ENCODE peak calls at places on chromosomes 6 and 20, in eight cellular contexts. One of them, this sample, is unnamed.

GRCh38 chr6:44898296-44898930 is 429.7 kb upstream of the RUNX2 start:
- DNase-seq in activated CD8-positive, alpha-beta memory T cell treated with anti-CD3 and anti-CD28 coated beads for 4 hours: no peak
- DNase-seq in progenitor cell of endocrine pancreas: no peak
- DNase-seq in SW 1271: no peak
- DNase-seq in stomach: no peak
- DNase-seq in WTC11: no peak
- DNase-seq in stimulated activated naive CD4-positive, alpha-beta T cell: no peak
- DNase-seq in activated T-cell treated with anti-CD3 and anti-CD28 coated beads for 1 hour: no peak
- DNase-seq in this sample: no peak

GRCh38 chr6:107704377-107705013 is 119.6 kb downstream of the SCML4 start:
- DNase-seq in activated CD8-positive, alpha-beta memory T cell treated with anti-CD3 and anti-CD28 coated beads for 4 hours: no peak
- DNase-seq in progenitor cell of endocrine pancreas: no peak
- DNase-seq in SW 1271: no peak
- DNase-seq in stomach: no peak
- DNase-seq in WTC11: no peak
- DNase-seq in stimulated activated naive CD4-positive, alpha-beta T cell: peak
- DNase-seq in activated T-cell treated with anti-CD3 and anti-CD28 coated beads for 1 hour: no peak
- DNase-seq in this sample: peak

GRCh38 chr6:136873733-136874132 is 48.4 kb upstream of the SLC35D3 start:
- DNase-seq in activated CD8-positive, alpha-beta memory T cell treated with anti-CD3 and anti-CD28 coated beads for 4 hours: no peak
- DNase-seq in progenitor cell of endocrine pancreas: no peak
- DNase-seq in SW 1271: no peak
- DNase-seq in stomach: no peak
- DNase-seq in WTC11: no peak
- DNase-seq in stimulated activated naive CD4-positive, alpha-beta T cell: no peak
- DNase-seq in activated T-cell treated with anti-CD3 and anti-CD28 coated beads for 1 hour: no peak
- DNase-seq in this sample: peak

GRCh38 chr6:35558571-35558970 is 45.9 kb upstream of the TULP1 start:
- DNase-seq in activated CD8-positive, alpha-beta memory T cell treated with anti-CD3 and anti-CD28 coated beads for 4 hours: no peak
- DNase-seq in progenitor cell of endocrine pancreas: no peak
- DNase-seq in SW 1271: no peak
- DNase-seq in stomach: no peak
- DNase-seq in WTC11: no peak
- DNase-seq in stimulated activated naive CD4-positive, alpha-beta T cell: no peak
- DNase-seq in activated T-cell treated with anti-CD3 and anti-CD28 coated beads for 1 hour: no peak
- DNase-seq in this sample: no peak

GRCh38 chr6:117267766-117268534 is 2.6 kb downstream of the VGLL2 start:
- DNase-seq in activated CD8-positive, alpha-beta memory T cell treated with anti-CD3 and anti-CD28 coated beads for 4 hours: no peak
- DNase-seq in progenitor cell of endocrine pancreas: no peak
- DNase-seq in SW 1271: no peak
- DNase-seq in stomach: no peak
- DNase-seq in WTC11: peak
- DNase-seq in stimulated activated naive CD4-positive, alpha-beta T cell: no peak
- DNase-seq in activated T-cell treated with anti-CD3 and anti-CD28 coated beads for 1 hour: no peak
- DNase-seq in this sample: no peak

GRCh38 chr6:16471222-16471784 is 232.9 kb downstream of the GMPR start:
- DNase-seq in activated CD8-positive, alpha-beta memory T cell treated with anti-CD3 and anti-CD28 coated beads for 4 hours: no peak
- DNase-seq in progenitor cell of endocrine pancreas: no peak
- DNase-seq in SW 1271: no peak
- DNase-seq in stomach: no peak
- DNase-seq in WTC11: no peak
- DNase-seq in stimulated activated naive CD4-positive, alpha-beta T cell: no peak
- DNase-seq in activated T-cell treated with anti-CD3 and anti-CD28 coated beads for 1 hour: no peak
- DNase-seq in this sample: no peak

GRCh38 chr20:6007529-6008103 is 46.2 kb downstream of the LRRN4 start:
- DNase-seq in activated CD8-positive, alpha-beta memory T cell treated with anti-CD3 and anti-CD28 coated beads for 4 hours: no peak
- DNase-seq in progenitor cell of endocrine pancreas: no peak
- DNase-seq in SW 1271: no peak
- DNase-seq in stomach: no peak
- DNase-seq in WTC11: no peak
- DNase-seq in stimulated activated naive CD4-positive, alpha-beta T cell: no peak
- DNase-seq in activated T-cell treated with anti-CD3 and anti-CD28 coated beads for 1 hour: no peak
- DNase-seq in this sample: no peak

GRCh38 chr6:142942805-142943227 is 2.2 kb downstream of the HIVEP2 start:
- DNase-seq in activated CD8-positive, alpha-beta memory T cell treated with anti-CD3 and anti-CD28 coated beads for 4 hours: no peak
- DNase-seq in progenitor cell of endocrine pancreas: no peak
- DNase-seq in SW 1271: no peak
- DNase-seq in stomach: no peak
- DNase-seq in WTC11: no peak
- DNase-seq in stimulated activated naive CD4-positive, alpha-beta T cell: peak
- DNase-seq in activated T-cell treated with anti-CD3 and anti-CD28 coated beads for 1 hour: no peak
- DNase-seq in this sample: no peak

GRCh38 chr20:32476684-32477593 is 108.2 kb downstream of the NOL4L start:
- DNase-seq in activated CD8-positive, alpha-beta memory T cell treated with anti-CD3 and anti-CD28 coated beads for 4 hours: no peak
- DNase-seq in progenitor cell of endocrine pancreas: peak
- DNase-seq in SW 1271: no peak
- DNase-seq in stomach: no peak
- DNase-seq in WTC11: no peak
- DNase-seq in stimulated activated naive CD4-positive, alpha-beta T cell: no peak
- DNase-seq in activated T-cell treated with anti-CD3 and anti-CD28 coated beads for 1 hour: no peak
- DNase-seq in this sample: no peak

GRCh38 chr6:170446841-170447560 is 106.1 kb downstream of the PSMB1 start:
- DNase-seq in activated CD8-positive, alpha-beta memory T cell treated with anti-CD3 and anti-CD28 coated beads for 4 hours: no peak
- DNase-seq in progenitor cell of endocrine pancreas: no peak
- DNase-seq in SW 1271: no peak
- DNase-seq in stomach: no peak
- DNase-seq in WTC11: no peak
- DNase-seq in stimulated activated naive CD4-positive, alpha-beta T cell: no peak
- DNase-seq in activated T-cell treated with anti-CD3 and anti-CD28 coated beads for 1 hour: no peak
- DNase-seq in this sample: no peak

GRCh38 chr20:20802328-20802727 is 89.9 kb upstream of the RALGAPA2 start:
- DNase-seq in activated CD8-positive, alpha-beta memory T cell treated with anti-CD3 and anti-CD28 coated beads for 4 hours: no peak
- DNase-seq in progenitor cell of endocrine pancreas: no peak
- DNase-seq in SW 1271: no peak
- DNase-seq in stomach: no peak
- DNase-seq in WTC11: no peak
- DNase-seq in stimulated activated naive CD4-positive, alpha-beta T cell: no peak
- DNase-seq in activated T-cell treated with anti-CD3 and anti-CD28 coated beads for 1 hour: no peak
- DNase-seq in this sample: no peak

GRCh38 chr6:29992792-29993191 is 50.5 kb downstream of the HLA-A start:
- DNase-seq in activated CD8-positive, alpha-beta memory T cell treated with anti-CD3 and anti-CD28 coated beads for 4 hours: no peak
- DNase-seq in progenitor cell of endocrine pancreas: no peak
- DNase-seq in SW 1271: peak
- DNase-seq in stomach: no peak
- DNase-seq in WTC11: no peak
- DNase-seq in stimulated activated naive CD4-positive, alpha-beta T cell: no peak
- DNase-seq in activated T-cell treated with anti-CD3 and anti-CD28 coated beads for 1 hour: no peak
- DNase-seq in this sample: peak

GRCh38 chr20:10419550-10420133 is 14.4 kb downstream of the MKKS start:
- DNase-seq in activated CD8-positive, alpha-beta memory T cell treated with anti-CD3 and anti-CD28 coated beads for 4 hours: no peak
- DNase-seq in progenitor cell of endocrine pancreas: no peak
- DNase-seq in SW 1271: peak
- DNase-seq in stomach: no peak
- DNase-seq in WTC11: no peak
- DNase-seq in stimulated activated naive CD4-positive, alpha-beta T cell: no peak
- DNase-seq in activated T-cell treated with anti-CD3 and anti-CD28 coated beads for 1 hour: no peak
- DNase-seq in this sample: peak

GRCh38 chr20:19211661-19212523 is 550 bp upstream of the SLC24A3 start:
- DNase-seq in activated CD8-positive, alpha-beta memory T cell treated with anti-CD3 and anti-CD28 coated beads for 4 hours: no peak
- DNase-seq in progenitor cell of endocrine pancreas: peak
- DNase-seq in SW 1271: no peak
- DNase-seq in stomach: peak
- DNase-seq in WTC11: peak
- DNase-seq in stimulated activated naive CD4-positive, alpha-beta T cell: no peak
- DNase-seq in activated T-cell treated with anti-CD3 and anti-CD28 coated beads for 1 hour: no peak
- DNase-seq in this sample: no peak

GRCh38 chr6:26240981-26241770 is 123.8 kb upstream of the BTN3A2 start:
- DNase-seq in activated CD8-positive, alpha-beta memory T cell treated with anti-CD3 and anti-CD28 coated beads for 4 hours: peak
- DNase-seq in progenitor cell of endocrine pancreas: no peak
- DNase-seq in SW 1271: no peak
- DNase-seq in stomach: no peak
- DNase-seq in WTC11: no peak
- DNase-seq in stimulated activated naive CD4-positive, alpha-beta T cell: no peak
- DNase-seq in activated T-cell treated with anti-CD3 and anti-CD28 coated beads for 1 hour: peak
- DNase-seq in this sample: no peak

GRCh38 chr20:37774143-37774542 is 80.3 kb downstream of the CTNNBL1 start:
- DNase-seq in activated CD8-positive, alpha-beta memory T cell treated with anti-CD3 and anti-CD28 coated beads for 4 hours: no peak
- DNase-seq in progenitor cell of endocrine pancreas: no peak
- DNase-seq in SW 1271: no peak
- DNase-seq in stomach: no peak
- DNase-seq in WTC11: no peak
- DNase-seq in stimulated activated naive CD4-positive, alpha-beta T cell: no peak
- DNase-seq in activated T-cell treated with anti-CD3 and anti-CD28 coated beads for 1 hour: no peak
- DNase-seq in this sample: no peak

GRCh38 chr6:26536571-26537159 is 1.5 kb upstream of the HMGN4 start:
- DNase-seq in activated CD8-positive, alpha-beta memory T cell treated with anti-CD3 and anti-CD28 coated beads for 4 hours: no peak
- DNase-seq in progenitor cell of endocrine pancreas: no peak
- DNase-seq in SW 1271: no peak
- DNase-seq in stomach: no peak
- DNase-seq in WTC11: no peak
- DNase-seq in stimulated activated naive CD4-positive, alpha-beta T cell: peak
- DNase-seq in activated T-cell treated with anti-CD3 and anti-CD28 coated beads for 1 hour: no peak
- DNase-seq in this sample: no peak

GRCh38 chr6:106849130-106849529 is 125.4 kb downstream of the CD24 start:
- DNase-seq in activated CD8-positive, alpha-beta memory T cell treated with anti-CD3 and anti-CD28 coated beads for 4 hours: no peak
- DNase-seq in progenitor cell of endocrine pancreas: no peak
- DNase-seq in SW 1271: no peak
- DNase-seq in stomach: no peak
- DNase-seq in WTC11: no peak
- DNase-seq in stimulated activated naive CD4-positive, alpha-beta T cell: no peak
- DNase-seq in activated T-cell treated with anti-CD3 and anti-CD28 coated beads for 1 hour: no peak
- DNase-seq in this sample: no peak

GRCh38 chr6:131292145-131292938 is 157.1 kb downstream of the AKAP7 start:
- DNase-seq in activated CD8-positive, alpha-beta memory T cell treated with anti-CD3 and anti-CD28 coated beads for 4 hours: no peak
- DNase-seq in progenitor cell of endocrine pancreas: no peak
- DNase-seq in SW 1271: no peak
- DNase-seq in stomach: no peak
- DNase-seq in WTC11: no peak
- DNase-seq in stimulated activated naive CD4-positive, alpha-beta T cell: peak
- DNase-seq in activated T-cell treated with anti-CD3 and anti-CD28 coated beads for 1 hour: no peak
- DNase-seq in this sample: no peak

GRCh38 chr6:47062346-47062745 is 20.2 kb upstream of the ADGRF1 start:
- DNase-seq in activated CD8-positive, alpha-beta memory T cell treated with anti-CD3 and anti-CD28 coated beads for 4 hours: no peak
- DNase-seq in progenitor cell of endocrine pancreas: no peak
- DNase-seq in SW 1271: no peak
- DNase-seq in stomach: no peak
- DNase-seq in WTC11: no peak
- DNase-seq in stimulated activated naive CD4-positive, alpha-beta T cell: no peak
- DNase-seq in activated T-cell treated with anti-CD3 and anti-CD28 coated beads for 1 hour: no peak
- DNase-seq in this sample: no peak

GRCh38 chr6:55825402-55826051 is 49.9 kb downstream of the BMP5 start:
- DNase-seq in activated CD8-positive, alpha-beta memory T cell treated with anti-CD3 and anti-CD28 coated beads for 4 hours: no peak
- DNase-seq in progenitor cell of endocrine pancreas: no peak
- DNase-seq in SW 1271: no peak
- DNase-seq in stomach: no peak
- DNase-seq in WTC11: no peak
- DNase-seq in stimulated activated naive CD4-positive, alpha-beta T cell: no peak
- DNase-seq in activated T-cell treated with anti-CD3 and anti-CD28 coated beads for 1 hour: no peak
- DNase-seq in this sample: no peak

GRCh38 chr6:136317023-136317649 is 27.5 kb upstream of the BCLAF1 start:
- DNase-seq in activated CD8-positive, alpha-beta memory T cell treated with anti-CD3 and anti-CD28 coated beads for 4 hours: peak
- DNase-seq in progenitor cell of endocrine pancreas: peak
- DNase-seq in SW 1271: peak
- DNase-seq in stomach: peak
- DNase-seq in WTC11: peak
- DNase-seq in stimulated activated naive CD4-positive, alpha-beta T cell: peak
- DNase-seq in activated T-cell treated with anti-CD3 and anti-CD28 coated beads for 1 hour: peak
- DNase-seq in this sample: peak